ENCODE peak calls at places on chromosomes 5 and 9, in six cellular contexts. C is A549, S is stomach, L is adrenal gland, X is sigmoid colon, H is breast epithelium. P is an unnamed sample. For H3K4me1, the result is how much of the 10 kb centered on the place peaks cover.

GRCh38 chr5:117149312-117149711 is 574.7 kb upstream of the SEMA6A start:
- DNase-seq in C (no peak), S (no peak), L (no peak), X (no peak), H (no peak), P (no peak)

GRCh38 chr9:112793213-112793810 is 42.8 kb downstream of the SNX30 start:
- DNase-seq in C (peak), S (peak), L (peak), X (peak), H (no peak), P (peak)

GRCh38 chr9:92180669-92181181 is 65.5 kb upstream of the SPTLC1 start:
- DNase-seq in C (no peak), S (no peak), L (peak), X (no peak), H (no peak), P (no peak)

GRCh38 chr5:154449786-154450185 is 4.0 kb downstream of the SAP30L start:
- DNase-seq in C (no peak), S (no peak), L (no peak), X (no peak), H (no peak), P (no peak)

GRCh38 chr5:163350083-163350482 is 87.3 kb upstream of the CCNG1 start:
- DNase-seq in C (peak), S (no peak), L (no peak), X (no peak), H (no peak), P (no peak)

GRCh38 chr5:76145945-76146344 is 62.8 kb downstream of the SV2C start:
- DNase-seq in C (peak), S (no peak), L (no peak), X (no peak), H (no peak), P (no peak)

GRCh38 chr9:92735907-92736600 is 28.6 kb downstream of the BICD2 start:
- DNase-seq in C (no peak), S (no peak), L (no peak), X (no peak), H (no peak), P (no peak)

GRCh38 chr5:27242258-27242626 is 203.9 kb upstream of the CDH9 start:
- DNase-seq in C (no peak), S (no peak), L (no peak), X (no peak), H (no peak), P (no peak)

GRCh38 chr5:172503925-172504730 is 49.8 kb upstream of the SH3PXD2B start:
- DNase-seq in C (no peak), S (no peak), L (peak), X (peak), H (no peak), P (peak)

GRCh38 chr5:36389245-36389644 is 87.5 kb upstream of the RANBP3L start:
- DNase-seq in C (no peak), S (no peak), L (peak), X (peak), H (no peak), P (peak)

GRCh38 chr5:106258591-106259125 is 1412.1 kb downstream of the EFNA5 start:
- DNase-seq in C (peak), S (no peak), L (no peak), X (no peak), H (no peak), P (no peak)

GRCh38 chr9:131500377-131500776 is 2.3 kb upstream of the POMT1 start:
- DNase-seq in C (no peak), S (no peak), L (no peak), X (no peak), H (no peak), P (peak)

GRCh38 chr9:23324511-23324910 is 501.5 kb downstream of the ELAVL2 start:
- DNase-seq in C (no peak), S (no peak), L (no peak), X (no peak), H (no peak), P (no peak)

GRCh38 chr9:134364391-134365114 is 38.3 kb downstream of the RXRA start:
- DNase-seq in C (no peak), S (no peak), L (no peak), X (no peak), H (no peak), P (no peak)
- H3K27ac ChIP-seq in C (peak), S (no peak), L (no peak), X (peak), H (peak), P (no peak)

DNA sequence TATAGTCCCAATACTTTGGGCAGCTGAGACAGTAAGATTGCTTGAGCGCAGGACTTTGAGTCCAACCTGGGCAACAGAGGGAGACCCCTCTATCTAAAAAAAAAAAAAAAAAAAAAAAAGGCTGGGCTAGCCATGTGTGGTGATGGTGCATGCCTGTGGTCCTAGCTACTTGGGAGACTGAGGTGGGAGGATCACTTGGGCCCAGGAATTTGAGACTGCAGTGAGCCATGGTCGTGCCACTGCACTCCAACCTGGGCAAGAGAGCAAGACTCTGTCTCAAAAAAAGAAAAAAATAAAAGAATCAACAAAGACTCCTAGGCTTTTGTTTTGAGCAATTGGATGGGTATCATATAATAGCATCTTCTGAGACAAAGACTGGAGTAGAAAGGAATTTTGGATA is 481.7 kb upstream of the PAPPA start:
- DNase-seq in C (no peak), S (no peak), L (no peak), X (no peak), H (no peak), P (no peak)
- H3K4me1 ChIP-seq in C (half or more), S (under half), L (under half), X (under half), H (under half), P (under half)

GRCh38 chr5:151023651-151024050 is 3.3 kb downstream of the GPX3 start:
- DNase-seq in C (no peak), S (peak), L (peak), X (peak), H (peak), P (peak)
- TF ChIP-seq POLR2A in C (no peak), S (no peak), L (no peak), X (no peak), H (no peak), P (no peak)

GRCh38 chr9:122179690-122180074 is 20.0 kb downstream of the MORN5 start:
- DNase-seq in C (no peak), S (no peak), L (no peak), X (no peak), H (no peak), P (no peak)
- H3K27ac ChIP-seq in C (no peak), S (no peak), L (no peak), X (no peak), H (no peak), P (no peak)